ENCODE peak calls at places on chromosome X, in four cellular contexts. V is transverse colon, S is neural crest cell, Y is osteocyte. U is an unnamed sample.
A peak's percentile ranks its signal among the peaks of the same experiment; 100 is the strongest.

GRCh38 chrX:133776072-133776471 is 209.3 kb downstream of the GPC3 start:
- DNase-seq in V (peak; percentile 9), Y (no peak), S (peak; percentile 55), U (no peak)

GRCh38 chrX:46551494-46552128 is 6.4 kb upstream of the ZNF674 start:
- DNase-seq in Y (no peak), V (no peak), S (no peak), U (no peak)

GRCh38 chrX:40243699-40244098 is 145.9 kb upstream of the BCOR start:
- DNase-seq in S (peak; percentile 32), Y (no peak), V (no peak), U (no peak)

GRCh38 chrX:150495496-150495895 is 72.9 kb upstream of the MTM1 start:
- DNase-seq in V (no peak), S (no peak), Y (no peak), U (no peak)

GRCh38 chrX:38262715-38263620 is 42.3 kb upstream of the SRPX start:
- DNase-seq in S (no peak), V (no peak), Y (no peak), U (no peak)

GRCh38 chrX:67780694-67781109 is 236.9 kb downstream of the AR start:
- DNase-seq in Y (peak; percentile 90), V (peak; percentile 27), S (no peak), U (no peak)

GRCh38 chrX:45344597-45344996 is 143.9 kb upstream of the DIPK2B start:
- DNase-seq in V (no peak), S (no peak), Y (no peak), U (no peak)

GRCh38 chrX:138945219-138945618 is 233.7 kb upstream of the FGF13 start:
- DNase-seq in Y (no peak), S (no peak), V (no peak), U (no peak)

GRCh38 chrX:17022205-17022604 is 75.7 kb downstream of the REPS2 start:
- DNase-seq in V (no peak), Y (no peak), S (no peak), U (no peak)

GRCh38 chrX:41935827-41936226 is 12.5 kb upstream of the CASK start:
- DNase-seq in V (no peak), S (no peak), Y (no peak), U (no peak)

GRCh38 chrX:41352329-41352801 is 18.4 kb downstream of the DDX3X start:
- DNase-seq in V (no peak), Y (no peak), S (no peak), U (no peak)

GRCh38 chrX:7235071-7235470 is 87.1 kb upstream of the PUDP start:
- DNase-seq in S (no peak), V (no peak), Y (no peak), U (no peak)

GRCh38 chrX:123330229-123330942 is 146.3 kb downstream of the GRIA3 start:
- DNase-seq in Y (no peak), V (no peak), S (no peak), U (no peak)

GRCh38 chrX:150211988-150212387 is 151.1 kb upstream of the MAMLD1 start:
- DNase-seq in Y (no peak), S (no peak), V (no peak), U (no peak)

GRCh38 chrX:39758791-39759525 is 338.8 kb downstream of the BCOR start:
- DNase-seq in Y (no peak), V (no peak), S (no peak), U (no peak)

GRCh38 chrX:103628386-103629290 is at the start of gene TCEAL1:
- DNase-seq in Y (no peak), V (peak; percentile 74), S (peak; percentile 25), U (peak; percentile 92)

GRCh38 chrX:137565921-137566745 is at the start of gene ZIC3:
- DNase-seq in V (peak; percentile 15), Y (no peak), S (peak; percentile 60), U (no peak)

GRCh38 chrX:101759000-101759399 is 99.3 kb upstream of the ARMCX2 start:
- DNase-seq in V (no peak), Y (no peak), S (peak; percentile 12), U (no peak)